ENCODE peak calls at places on chromosomes 1 and 21, in eight cellular contexts. One of them, this sample, is unnamed.

GRCh38 chr1:33383489-33383888 is 47.4 kb downstream of the PHC2 start:
- DNase-seq in stomach: no peak
- DNase-seq in Peyer's patch: no peak
- DNase-seq in uterus: no peak
- DNase-seq in NB4: no peak
- DNase-seq in adrenal gland: no peak
- DNase-seq in GM12892: no peak
- DNase-seq in ovary: no peak
- DNase-seq in this sample: no peak

GRCh38 chr1:171251042-171251740 is 2.9 kb downstream of the FMO1 start:
- DNase-seq in stomach: peak; percentile 51
- DNase-seq in Peyer's patch: peak; percentile 47
- DNase-seq in uterus: peak; percentile 34
- DNase-seq in NB4: peak; percentile 23
- DNase-seq in adrenal gland: peak; percentile 23
- DNase-seq in GM12892: no peak
- DNase-seq in ovary: peak; percentile 44
- DNase-seq in this sample: no peak

GRCh38 chr1:167221126-167221803 is 579 bp downstream of the POU2F1 start:
- DNase-seq in stomach: peak; percentile 27
- DNase-seq in Peyer's patch: peak; percentile 22
- DNase-seq in uterus: no peak
- DNase-seq in NB4: no peak
- DNase-seq in adrenal gland: no peak
- DNase-seq in GM12892: peak; percentile 9
- DNase-seq in ovary: peak; percentile 30
- DNase-seq in this sample: no peak

GRCh38 chr1:118985611-118986290 is 2.4 kb downstream of the TBX15 start:
- DNase-seq in stomach: no peak
- DNase-seq in Peyer's patch: no peak
- DNase-seq in uterus: no peak
- DNase-seq in NB4: no peak
- DNase-seq in adrenal gland: no peak
- DNase-seq in GM12892: no peak
- DNase-seq in ovary: no peak
- DNase-seq in this sample: no peak

GRCh38 chr1:181730606-181731005 is 247.3 kb downstream of the CACNA1E start:
- DNase-seq in stomach: no peak
- DNase-seq in Peyer's patch: no peak
- DNase-seq in uterus: no peak
- DNase-seq in NB4: no peak
- DNase-seq in adrenal gland: no peak
- DNase-seq in GM12892: no peak
- DNase-seq in ovary: no peak
- DNase-seq in this sample: no peak

GRCh38 chr1:109350650-109351049 is 43.8 kb upstream of the MYBPHL start:
- DNase-seq in stomach: no peak
- DNase-seq in Peyer's patch: no peak
- DNase-seq in uterus: no peak
- DNase-seq in NB4: no peak
- DNase-seq in adrenal gland: no peak
- DNase-seq in GM12892: no peak
- DNase-seq in ovary: no peak
- DNase-seq in this sample: no peak

GRCh38 chr1:218259800-218260199 is 25.3 kb upstream of the RRP15 start:
- DNase-seq in stomach: no peak
- DNase-seq in Peyer's patch: no peak
- DNase-seq in uterus: no peak
- DNase-seq in NB4: peak; percentile 63
- DNase-seq in adrenal gland: no peak
- DNase-seq in GM12892: no peak
- DNase-seq in ovary: no peak
- DNase-seq in this sample: no peak

GRCh38 chr1:98034505-98034904 is 113.7 kb upstream of the DPYD start:
- DNase-seq in stomach: no peak
- DNase-seq in Peyer's patch: no peak
- DNase-seq in uterus: no peak
- DNase-seq in NB4: no peak
- DNase-seq in adrenal gland: no peak
- DNase-seq in GM12892: no peak
- DNase-seq in ovary: no peak
- DNase-seq in this sample: no peak

GRCh38 chr1:114222920-114223319 is 69.3 kb upstream of the SYT6 start:
- DNase-seq in stomach: no peak
- DNase-seq in Peyer's patch: no peak
- DNase-seq in uterus: no peak
- DNase-seq in NB4: no peak
- DNase-seq in adrenal gland: no peak
- DNase-seq in GM12892: no peak
- DNase-seq in ovary: no peak
- DNase-seq in this sample: no peak

GRCh38 chr21:45376459-45377324 is 28.3 kb upstream of the COL18A1 start:
- DNase-seq in stomach: no peak
- DNase-seq in Peyer's patch: no peak
- DNase-seq in uterus: peak; percentile 47
- DNase-seq in NB4: peak; percentile 34
- DNase-seq in adrenal gland: no peak
- DNase-seq in GM12892: no peak
- DNase-seq in ovary: peak; percentile 23
- DNase-seq in this sample: no peak

GRCh38 chr1:211247921-211248320 is 11.2 kb upstream of the RCOR3 start:
- DNase-seq in stomach: no peak
- DNase-seq in Peyer's patch: no peak
- DNase-seq in uterus: no peak
- DNase-seq in NB4: no peak
- DNase-seq in adrenal gland: no peak
- DNase-seq in GM12892: no peak
- DNase-seq in ovary: no peak
- DNase-seq in this sample: no peak

GRCh38 chr21:30057108-30057507 is 109.5 kb downstream of the CLDN17 start:
- DNase-seq in stomach: no peak
- DNase-seq in Peyer's patch: no peak
- DNase-seq in uterus: no peak
- DNase-seq in NB4: no peak
- DNase-seq in adrenal gland: no peak
- DNase-seq in GM12892: no peak
- DNase-seq in ovary: no peak
- DNase-seq in this sample: no peak
- TF ChIP-seq POLR2A in stomach: no peak
- TF ChIP-seq POLR2A in Peyer's patch: no peak
- TF ChIP-seq POLR2A in uterus: no peak
- TF ChIP-seq POLR2A in NB4: no peak
- TF ChIP-seq POLR2A in adrenal gland: no peak
- TF ChIP-seq POLR2A in GM12892: no peak
- TF ChIP-seq POLR2A in ovary: no peak
- TF ChIP-seq POLR2A in this sample: no peak

GRCh38 chr1:193087893-193088292 is 17.3 kb downstream of the GLRX2 start:
- DNase-seq in stomach: no peak
- DNase-seq in Peyer's patch: no peak
- DNase-seq in uterus: no peak
- DNase-seq in NB4: no peak
- DNase-seq in adrenal gland: peak; percentile 64
- DNase-seq in GM12892: no peak
- DNase-seq in ovary: no peak
- DNase-seq in this sample: no peak
- TF ChIP-seq POLR2A in stomach: no peak
- TF ChIP-seq POLR2A in Peyer's patch: no peak
- TF ChIP-seq POLR2A in uterus: no peak
- TF ChIP-seq POLR2A in NB4: no peak
- TF ChIP-seq POLR2A in adrenal gland: no peak
- TF ChIP-seq POLR2A in GM12892: no peak
- TF ChIP-seq POLR2A in ovary: no peak
- TF ChIP-seq POLR2A in this sample: no peak

GRCh38 chr1:7538849-7539771 is 232.0 kb upstream of the VAMP3 start:
- DNase-seq in stomach: no peak
- DNase-seq in Peyer's patch: no peak
- DNase-seq in uterus: no peak
- DNase-seq in NB4: no peak
- DNase-seq in adrenal gland: no peak
- DNase-seq in GM12892: no peak
- DNase-seq in ovary: no peak
- DNase-seq in this sample: no peak

GRCh38 chr1:7538033-7538432 is 233.1 kb upstream of the VAMP3 start:
- DNase-seq in stomach: no peak
- DNase-seq in Peyer's patch: no peak
- DNase-seq in uterus: no peak
- DNase-seq in NB4: peak; percentile 20
- DNase-seq in adrenal gland: no peak
- DNase-seq in GM12892: no peak
- DNase-seq in ovary: no peak
- DNase-seq in this sample: no peak

GRCh38 chr1:7539772-7540175 is 231.3 kb upstream of the VAMP3 start:
- DNase-seq in stomach: peak; percentile 62
- DNase-seq in Peyer's patch: no peak
- DNase-seq in uterus: no peak
- DNase-seq in NB4: peak; percentile 46
- DNase-seq in adrenal gland: peak; percentile 75
- DNase-seq in GM12892: no peak
- DNase-seq in ovary: no peak
- DNase-seq in this sample: no peak

GRCh38 chr1:7541629-7542028 is 229.5 kb upstream of the VAMP3 start:
- DNase-seq in stomach: no peak
- DNase-seq in Peyer's patch: no peak
- DNase-seq in uterus: no peak
- DNase-seq in NB4: no peak
- DNase-seq in adrenal gland: no peak
- DNase-seq in GM12892: no peak
- DNase-seq in ovary: no peak
- DNase-seq in this sample: no peak

GRCh38 chr1:7540816-7541215 is 230.3 kb upstream of the VAMP3 start:
- DNase-seq in stomach: no peak
- DNase-seq in Peyer's patch: no peak
- DNase-seq in uterus: no peak
- DNase-seq in NB4: no peak
- DNase-seq in adrenal gland: no peak
- DNase-seq in GM12892: no peak
- DNase-seq in ovary: no peak
- DNase-seq in this sample: no peak
- TF ChIP-seq POLR2A in stomach: no peak
- TF ChIP-seq POLR2A in Peyer's patch: no peak
- TF ChIP-seq POLR2A in uterus: no peak
- TF ChIP-seq POLR2A in NB4: no peak
- TF ChIP-seq POLR2A in adrenal gland: no peak
- TF ChIP-seq POLR2A in GM12892: no peak
- TF ChIP-seq POLR2A in ovary: no peak
- TF ChIP-seq POLR2A in this sample: no peak

GRCh38 chr1:245155186-245156040 is 628 bp downstream of the KIF26B start:
- DNase-seq in stomach: no peak
- DNase-seq in Peyer's patch: no peak
- DNase-seq in uterus: no peak
- DNase-seq in NB4: peak; percentile 44
- DNase-seq in adrenal gland: peak; percentile 10
- DNase-seq in GM12892: no peak
- DNase-seq in ovary: no peak
- DNase-seq in this sample: peak; percentile 30

GRCh38 chr1:245153081-245153644 is 1.6 kb upstream of the KIF26B start:
- DNase-seq in stomach: peak; percentile 60
- DNase-seq in Peyer's patch: peak; percentile 36
- DNase-seq in uterus: peak; percentile 31
- DNase-seq in NB4: peak; percentile 84
- DNase-seq in adrenal gland: peak; percentile 67
- DNase-seq in GM12892: peak; percentile 59
- DNase-seq in ovary: peak; percentile 44
- DNase-seq in this sample: peak; percentile 65

GRCh38 chr1:245153645-245154428 is 948 bp upstream of the KIF26B start:
- DNase-seq in stomach: no peak
- DNase-seq in Peyer's patch: no peak
- DNase-seq in uterus: no peak
- DNase-seq in NB4: peak; percentile 29
- DNase-seq in adrenal gland: no peak
- DNase-seq in GM12892: peak; percentile 18
- DNase-seq in ovary: no peak
- DNase-seq in this sample: peak; percentile 19

GRCh38 chr1:245156041-245156735 is 1.4 kb downstream of the KIF26B start:
- DNase-seq in stomach: peak; percentile 91
- DNase-seq in Peyer's patch: peak; percentile 52
- DNase-seq in uterus: no peak
- DNase-seq in NB4: peak; percentile 88
- DNase-seq in adrenal gland: peak; percentile 84
- DNase-seq in GM12892: peak; percentile 89
- DNase-seq in ovary: peak; percentile 45
- DNase-seq in this sample: peak; percentile 95

DNA sequence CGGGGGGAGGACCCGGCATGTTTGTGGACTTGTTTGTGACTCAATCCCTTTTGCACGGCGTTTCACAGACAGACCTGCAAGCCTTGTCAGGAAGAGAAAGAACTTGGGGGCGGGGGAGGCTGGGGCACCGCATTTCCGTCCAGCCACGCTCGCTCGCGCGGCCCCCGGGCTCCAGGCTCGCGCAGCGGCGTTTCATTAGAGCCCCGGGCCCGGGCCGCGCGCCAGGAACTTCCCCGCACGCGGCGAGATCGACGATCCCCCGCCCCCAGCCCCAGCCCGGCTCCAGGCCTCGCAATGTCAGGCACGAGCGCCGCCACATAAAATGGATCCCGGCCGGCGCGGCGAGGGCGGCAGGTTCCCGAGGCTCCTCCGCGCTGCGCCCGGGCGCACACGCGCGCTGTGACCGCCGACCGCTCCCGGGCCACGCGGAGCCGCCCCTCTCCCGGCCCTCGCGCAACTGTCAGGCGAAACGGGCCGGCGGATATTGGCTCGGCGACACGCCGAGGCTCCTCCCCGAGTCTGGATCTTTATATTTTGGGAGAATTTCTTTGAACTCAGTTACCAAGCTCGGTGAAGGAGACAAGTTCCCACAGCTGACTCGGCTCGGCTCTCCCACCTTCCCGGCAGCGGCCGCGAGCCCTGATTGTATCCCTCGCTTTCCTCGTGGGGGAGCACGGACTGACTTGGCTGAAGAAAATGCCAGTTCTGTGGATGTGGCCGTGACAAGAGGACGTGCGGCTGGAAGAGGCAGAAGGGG is at the start of gene KIF26B:
- DNase-seq in stomach: no peak
- DNase-seq in Peyer's patch: no peak
- DNase-seq in uterus: no peak
- DNase-seq in NB4: peak; percentile 72
- DNase-seq in adrenal gland: peak; percentile 54
- DNase-seq in GM12892: peak; percentile 37
- DNase-seq in ovary: no peak
- DNase-seq in this sample: peak; percentile 41
- TF ChIP-seq POLR2A in stomach: no peak
- TF ChIP-seq POLR2A in Peyer's patch: no peak
- TF ChIP-seq POLR2A in uterus: no peak
- TF ChIP-seq POLR2A in NB4: no peak
- TF ChIP-seq POLR2A in adrenal gland: no peak
- TF ChIP-seq POLR2A in GM12892: no peak
- TF ChIP-seq POLR2A in ovary: no peak
- TF ChIP-seq POLR2A in this sample: no peak

This sample was measured in GM12891.